ENCODE peak calls at places on chromosomes 13 and 19, in ten cellular contexts. P is GM23248; K is uterus; Q is mucosa of gallbladder; R is activated CD4-positive, alpha-beta memory T cell treated with anti-CD3 and anti-CD28 coated beads for 36 hours; W is HS-27A; H is endothelial cell of umbilical vein; V is testis; Y is NCI-H226; L is midbrain. A is an unnamed sample.
A peak's percentile ranks its signal among the peaks of the same experiment; 100 is the strongest.

GRCh38 chr19:13804830-13805683 is 9.8 kb downstream of the ZSWIM4 start:
- DNase-seq in P (no peak), K (no peak), Q (no peak), R (no peak), W (no peak), H (no peak), V (no peak), Y (no peak), L (no peak), A (peak; percentile 28)

GRCh38 chr19:30065680-30066606 is 123.9 kb downstream of the URI1 start:
- DNase-seq in P (no peak), K (no peak), Q (no peak), R (no peak), W (no peak), H (no peak), V (no peak), Y (no peak), L (no peak), A (no peak)

GRCh38 chr19:45075215-45076028 is 856 bp downstream of the ZNF296 start:
- DNase-seq in P (peak; percentile 26), K (no peak), Q (peak; percentile 70), R (peak; percentile 67), W (no peak), H (peak; percentile 10), V (peak; percentile 35), Y (peak; percentile 55), L (peak; percentile 36), A (peak; percentile 60)

GRCh38 chr19:34365463-34366401 is 736 bp downstream of the GPI start:
- DNase-seq in P (peak; percentile 72), K (peak; percentile 23), Q (peak; percentile 51), R (peak; percentile 38), W (no peak), H (peak; percentile 40), V (peak; percentile 48), Y (no peak), L (peak; percentile 13), A (no peak)

GRCh38 chr19:49132974-49133609 is 13.7 kb downstream of the PPFIA3 start:
- DNase-seq in P (no peak), K (no peak), Q (no peak), R (peak; percentile 37), W (no peak), H (no peak), V (no peak), Y (no peak), L (no peak), A (peak; percentile 37)

GRCh38 chr19:14048439-14049153 is 13.3 kb downstream of the PALM3 start:
- DNase-seq in P (peak; percentile 48), K (no peak), Q (peak; percentile 49), R (peak; percentile 83), W (no peak), H (peak; percentile 35), V (peak; percentile 73), Y (no peak), L (no peak), A (peak; percentile 85)

GRCh38 chr19:44662686-44663085 is 8.6 kb upstream of the CEACAM19 start:
- DNase-seq in P (no peak), K (no peak), Q (no peak), R (no peak), W (no peak), H (no peak), V (peak; percentile 36), Y (no peak), L (no peak), A (no peak)

GRCh38 chr19:35436477-35437141 is 11.4 kb upstream of the FFAR2 start:
- DNase-seq in P (peak; percentile 39), K (no peak), Q (no peak), R (peak; percentile 51), W (no peak), H (peak; percentile 15), V (peak; percentile 30), Y (peak; percentile 14), L (no peak), A (peak; percentile 60)

GRCh38 chr19:45663800-45664199 is 4.2 kb upstream of the GIPR start:
- DNase-seq in P (no peak), K (no peak), Q (no peak), R (no peak), W (no peak), H (no peak), V (no peak), Y (no peak), L (no peak), A (no peak)

GRCh38 chr19:51706296-51706695 is 13.2 kb downstream of the SPACA6 start:
- DNase-seq in P (no peak), K (no peak), Q (no peak), R (no peak), W (no peak), H (no peak), V (no peak), Y (no peak), L (no peak), A (no peak)

GRCh38 chr13:110479648-110480047 is 81.9 kb downstream of the RAB20 start:
- DNase-seq in P (no peak), K (no peak), Q (no peak), R (no peak), W (no peak), H (no peak), V (no peak), Y (no peak), L (no peak), A (no peak)

A was measured in activated CD8-positive, alpha-beta T cell treated with anti-CD3 and anti-CD28 coated beads for 36 hours.